ENCODE peak calls at places on chromosomes 5 and 9, in five cellular contexts. B is aorta, F is psoas muscle, R is dorsolateral prefrontal cortex, S is neural progenitor cell. P is an unnamed sample.

GRCh38 chr9:104788251-104788650 is 24.3 kb downstream of the NIPSNAP3B start:
- DNase-seq in F (no peak), R (no peak), S (no peak), B (no peak), P (no peak)

GRCh38 chr5:177396086-177396485 is 4.4 kb downstream of the PFN3 start:
- DNase-seq in R (no peak), S (no peak), F (no peak), B (no peak), P (no peak)

GRCh38 chr5:73119492-73120157 is 750 bp upstream of the TMEM171 start:
- DNase-seq in R (peak), B (no peak), F (peak), S (peak), P (no peak)

GRCh38 chr9:29241320-29241719 is 1668.0 kb upstream of the C9orf72 start:
- DNase-seq in F (no peak), B (no peak), S (no peak), R (no peak), P (no peak)

GRCh38 chr9:82563841-82564240 is 499.1 kb downstream of the RASEF start:
- DNase-seq in R (no peak), B (no peak), F (no peak), S (no peak), P (no peak)

GRCh38 chr5:149526855-149527590 is 24.2 kb downstream of the CSNK1A1 start:
- DNase-seq in F (no peak), B (no peak), S (no peak), R (no peak), P (no peak)

GRCh38 chr9:111872886-111873285 is 23.7 kb upstream of the UGCG start:
- DNase-seq in S (no peak), R (no peak), F (no peak), B (no peak), P (no peak)

GRCh38 chr9:92342825-92343488 is 17.2 kb downstream of the CENPP start:
- DNase-seq in B (no peak), F (no peak), S (no peak), R (no peak), P (no peak)

GRCh38 chr9:38047301-38048251 is 21.5 kb downstream of the SHB start:
- DNase-seq in S (peak), R (no peak), F (peak), B (peak), P (peak)

GRCh38 chr9:1320667-1321195 is 270.6 kb downstream of the DMRT2 start:
- DNase-seq in S (no peak), R (no peak), B (no peak), F (no peak), P (no peak)

GRCh38 chr9:90268613-90269012 is 374.0 kb downstream of the DIRAS2 start:
- DNase-seq in S (no peak), R (no peak), B (no peak), F (no peak), P (no peak)

GRCh38 chr9:89579741-89580395 is 24.9 kb upstream of the GADD45G start:
- DNase-seq in R (no peak), B (no peak), F (no peak), S (no peak), P (no peak)

GRCh38 chr5:132103380-132103951 is 29.9 kb downstream of the CSF2 start:
- DNase-seq in B (peak), F (peak), R (no peak), S (no peak), P (peak)

GRCh38 chr5:151196556-151197290 is 27.2 kb downstream of the CCDC69 start:
- DNase-seq in B (no peak), R (no peak), S (no peak), F (no peak), P (no peak)

GRCh38 chr5:93123127-93123526 is 457.9 kb downstream of the NR2F1-AS1 start:
- DNase-seq in S (no peak), F (no peak), R (no peak), B (no peak), P (no peak)

GRCh38 chr5:1330847-1331831 is 13.8 kb downstream of the CLPTM1L start:
- DNase-seq in R (peak), S (no peak), F (no peak), B (peak), P (no peak)

GRCh38 chr5:141825836-141826560 is 52.2 kb downstream of the PCDH1 start:
- DNase-seq in R (no peak), S (peak), B (no peak), F (no peak), P (no peak)

GRCh38 chr5:33556330-33557328 is 115.9 kb downstream of the TARS1 start:
- DNase-seq in F (no peak), B (no peak), S (no peak), R (no peak), P (no peak)

GRCh38 chr9:79610019-79610760 is 38.4 kb downstream of the TLE4 start:
- DNase-seq in F (no peak), B (no peak), R (no peak), S (peak), P (no peak)

GRCh38 chr5:102911973-102912372 is 156.9 kb downstream of the PAM start:
- DNase-seq in F (no peak), R (no peak), B (no peak), S (no peak), P (no peak)

GRCh38 chr9:86795861-86796497 is 151.3 kb downstream of the GAS1 start:
- DNase-seq in B (peak), S (peak), R (no peak), F (peak), P (no peak)

GRCh38 chr5:168269950-168270349 is 21.5 kb upstream of the WWC1 start:
- DNase-seq in B (no peak), R (no peak), S (peak), F (no peak), P (no peak)

GRCh38 chr5:151692312-151692711 is 5.6 kb upstream of the SPARC start:
- DNase-seq in R (no peak), S (no peak), B (no peak), F (no peak), P (no peak)

GRCh38 chr9:78028926-78029325 is 2.7 kb downstream of the GNAQ start:
- DNase-seq in R (no peak), F (no peak), B (no peak), S (no peak), P (no peak)
- H3K4me3 ChIP-seq in R (peak), F (peak), B (no peak), S (peak), P (peak)

GRCh38 chr9:137053944-137054931 is at the start of gene ENTPD2:
- DNase-seq in R (no peak), F (no peak), B (peak), S (peak), P (peak)
- H3K27ac ChIP-seq in R (peak), F (no peak), B (no peak), S (no peak), P (no peak)

DNA sequence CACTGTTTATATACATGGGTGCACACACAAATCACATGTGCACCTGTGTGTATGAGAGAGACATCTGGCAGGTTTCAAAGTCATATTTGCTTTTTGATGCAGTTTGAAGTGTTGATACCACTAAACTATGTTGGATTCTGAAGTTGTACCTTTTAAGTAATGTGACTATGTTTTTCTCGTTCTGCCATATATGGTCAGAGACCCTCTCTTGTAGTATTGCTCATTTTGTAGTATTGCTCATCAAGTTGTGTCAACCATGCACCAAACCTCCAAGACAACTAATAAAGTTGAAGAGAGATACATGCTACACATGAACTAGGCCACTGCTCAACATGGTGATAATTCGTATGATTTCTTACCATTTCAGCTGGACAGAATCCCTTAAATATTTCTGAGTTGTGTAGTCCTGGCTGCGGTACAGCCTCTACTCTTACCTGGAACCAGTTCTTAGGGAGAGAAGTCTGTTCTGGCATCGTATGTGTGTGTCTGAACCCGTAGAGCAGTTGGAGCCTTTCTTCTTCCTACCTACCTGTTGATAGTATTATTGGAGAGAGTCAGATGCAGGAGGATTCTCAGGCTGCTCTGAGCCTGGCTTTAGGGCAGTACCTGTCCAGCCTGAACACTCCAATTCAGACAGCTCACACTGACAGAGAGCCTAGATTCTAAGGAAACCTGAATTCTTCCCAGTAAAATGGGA is 190.3 kb downstream of the CD180 start:
- DNase-seq in S (no peak), F (no peak), R (no peak), B (no peak), P (no peak)
- H3K4me3 ChIP-seq in S (no peak), F (peak), R (no peak), B (peak), P (peak)

GRCh38 chr5:147479949-147480348 is 29.9 kb downstream of the DPYSL3 start:
- DNase-seq in B (no peak), R (no peak), F (no peak), S (peak), P (no peak)
- H3K27ac ChIP-seq in B (peak), R (no peak), F (no peak), S (peak), P (peak)

GRCh38 chr5:111070272-111071134 is 1.0 kb upstream of the TSLP start:
- DNase-seq in R (no peak), B (peak), F (peak), S (peak), P (peak)
- H3K4me3 ChIP-seq in R (peak), B (peak), F (peak), S (peak), P (peak)

GRCh38 chr9:23590601-23591000 is 235.4 kb downstream of the ELAVL2 start:
- DNase-seq in S (no peak), B (no peak), F (no peak), R (no peak), P (no peak)
- H3K27ac ChIP-seq in S (no peak), B (no peak), F (peak), R (no peak), P (peak)

GRCh38 chr9:33230756-33231691 is 8.9 kb upstream of the SPINK4 start:
- DNase-seq in F (no peak), R (no peak), B (no peak), S (no peak), P (no peak)

GRCh38 chr9:33232866-33233265 is 7.1 kb upstream of the SPINK4 start:
- DNase-seq in S (no peak), B (no peak), R (no peak), F (no peak), P (no peak)

GRCh38 chr9:33233659-33234335 is 6.2 kb upstream of the SPINK4 start:
- DNase-seq in F (no peak), S (no peak), B (no peak), R (no peak), P (peak)

GRCh38 chr9:33236571-33236970 is 3.4 kb upstream of the SPINK4 start:
- DNase-seq in R (no peak), F (no peak), B (no peak), S (no peak), P (no peak)

GRCh38 chr9:33234511-33235467 is 5.2 kb upstream of the SPINK4 start:
- DNase-seq in S (no peak), B (no peak), R (no peak), F (no peak), P (no peak)
- H3K4me3 ChIP-seq in S (no peak), B (no peak), R (no peak), F (no peak), P (no peak)

GRCh38 chr5:9241459-9241858 is 304.4 kb downstream of the SEMA5A start:
- DNase-seq in F (no peak), R (no peak), B (no peak), S (no peak), P (no peak)

GRCh38 chr5:9244417-9244816 is 301.5 kb downstream of the SEMA5A start:
- DNase-seq in B (no peak), R (no peak), F (no peak), S (no peak), P (no peak)

GRCh38 chr5:9239626-9240025 is 306.2 kb downstream of the SEMA5A start:
- DNase-seq in R (no peak), F (no peak), B (no peak), S (no peak), P (no peak)

GRCh38 chr5:9239071-9239470 is 306.8 kb downstream of the SEMA5A start:
- DNase-seq in R (no peak), S (no peak), F (no peak), B (no peak), P (no peak)

GRCh38 chr5:9240431-9240830 is 305.4 kb downstream of the SEMA5A start:
- DNase-seq in S (no peak), B (no peak), R (no peak), F (no peak), P (no peak)
- H3K27ac ChIP-seq in S (no peak), B (no peak), R (no peak), F (no peak), P (no peak)